ENCODE peak calls at places on chromosomes 4 and X, in six cellular contexts. K, T, W, D, H and U are unnamed samples.

GRCh38 chr4:7394681-7395451 is 39.9 kb downstream of the PSAPL1 start:
- DNase-seq in K (no peak), T (no peak), W (no peak), D (no peak), H (no peak), U (no peak)

GRCh38 chrX:15686818-15687685 is 22.4 kb upstream of the CLTRN start:
- DNase-seq in K (no peak), T (peak; percentile 49), W (peak; percentile 28), D (no peak), H (peak; percentile 65), U (peak; percentile 7)

GRCh38 chrX:133401539-133401938 is 13.8 kb downstream of the GPC4 start:
- DNase-seq in K (no peak), T (no peak), W (no peak), D (no peak), H (no peak), U (no peak)

GRCh38 chr4:184441461-184442392 is 32.6 kb downstream of the IRF2 start:
- DNase-seq in K (no peak), T (no peak), W (no peak), D (no peak), H (no peak), U (no peak)

GRCh38 chr4:38163216-38164006 is 203.2 kb downstream of the PTTG2 start:
- DNase-seq in K (no peak), T (no peak), W (no peak), D (no peak), H (peak; percentile 77), U (no peak)

GRCh38 chr4:70895405-70895804 is 6.8 kb upstream of the MOB1B start:
- DNase-seq in K (no peak), T (no peak), W (no peak), D (no peak), H (peak; percentile 15), U (no peak)

GRCh38 chr4:78336093-78336943 is 215.3 kb upstream of the ANXA3 start:
- DNase-seq in K (no peak), T (no peak), W (no peak), D (no peak), H (peak; percentile 12), U (no peak)

GRCh38 chr4:40586034-40586433 is 43.6 kb downstream of the RBM47 start:
- DNase-seq in K (no peak), T (no peak), W (no peak), D (no peak), H (no peak), U (no peak)

GRCh38 chr4:77310931-77311330 is 153.9 kb downstream of the CCNG2 start:
- DNase-seq in K (no peak), T (no peak), W (peak; percentile 11), D (no peak), H (no peak), U (no peak)

GRCh38 chrX:9842541-9842940 is 56.3 kb downstream of the SHROOM2 start:
- DNase-seq in K (no peak), T (no peak), W (no peak), D (no peak), H (no peak), U (no peak)

GRCh38 chr4:5758741-5759140 is 47.7 kb downstream of the EVC start:
- DNase-seq in K (peak; percentile 35), T (no peak), W (peak; percentile 98), D (no peak), H (peak; percentile 99), U (peak; percentile 83)

GRCh38 chrX:40083120-40083978 is 14.4 kb downstream of the BCOR start:
- DNase-seq in K (no peak), T (no peak), W (no peak), D (no peak), H (no peak), U (no peak)

GRCh38 chrX:108036298-108036973 is 8.4 kb upstream of the VSIG1 start:
- DNase-seq in K (no peak), T (no peak), W (no peak), D (no peak), H (peak; percentile 91), U (no peak)

GRCh38 chrX:20116575-20117240 is at the start of gene MAP7D2:
- DNase-seq in K (no peak), T (no peak), W (no peak), D (no peak), H (no peak), U (no peak)

GRCh38 chrX:65406532-65406931 is 128.1 kb downstream of the LAS1L start:
- DNase-seq in K (no peak), T (no peak), W (no peak), D (no peak), H (no peak), U (peak; percentile 3)

GRCh38 chr4:125104616-125105015 is 210.1 kb upstream of the FAT4 start:
- DNase-seq in K (no peak), T (no peak), W (no peak), D (no peak), H (peak; percentile 36), U (no peak)

GRCh38 chr4:107978716-107979451 is 10.8 kb upstream of the HADH start:
- DNase-seq in K (no peak), T (no peak), W (no peak), D (no peak), H (no peak), U (no peak)

GRCh38 chr4:48898733-48899431 is 7.7 kb downstream of the OCIAD2 start:
- DNase-seq in K (no peak), T (no peak), W (no peak), D (no peak), H (peak; percentile 61), U (no peak)

GRCh38 chr4:89952458-89952857 is 57.8 kb downstream of the MMRN1 start:
- DNase-seq in K (no peak), T (no peak), W (no peak), D (no peak), H (no peak), U (no peak)

GRCh38 chr4:173025131-173025530 is 143.5 kb upstream of the GALNT7 start:
- DNase-seq in K (no peak), T (no peak), W (peak; percentile 52), D (no peak), H (peak; percentile 89), U (peak; percentile 43)

GRCh38 chr4:57318694-57319093 is 208.5 kb upstream of the IGFBP7 start:
- DNase-seq in K (no peak), T (no peak), W (no peak), D (no peak), H (no peak), U (no peak)

GRCh38 chr4:40924096-40924792 is 174.5 kb downstream of the NSUN7 start:
- DNase-seq in K (peak; percentile 90), T (peak; percentile 29), W (no peak), D (peak; percentile 6), H (peak; percentile 69), U (no peak)

GRCh38 chr4:40334591-40335507 is at the start of gene CHRNA9:
- DNase-seq in K (no peak), T (no peak), W (no peak), D (no peak), H (no peak), U (no peak)

GRCh38 chr4:4810365-4810764 is 49.1 kb upstream of the MSX1 start:
- DNase-seq in K (no peak), T (no peak), W (no peak), D (no peak), H (no peak), U (no peak)

GRCh38 chrX:41722816-41723215 is 1.2 kb upstream of the GPR82 start:
- DNase-seq in K (no peak), T (no peak), W (no peak), D (no peak), H (peak; percentile 43), U (no peak)

GRCh38 chr4:174377613-174378012 is 93.9 kb downstream of the CEP44 start:
- DNase-seq in K (no peak), T (no peak), W (no peak), D (no peak), H (peak; percentile 13), U (no peak)

GRCh38 chr4:70815370-70815769 is 24.3 kb downstream of the GRSF1 start:
- DNase-seq in K (no peak), T (no peak), W (no peak), D (no peak), H (no peak), U (no peak)

GRCh38 chrX:666762-667161 is 36.2 kb downstream of the SHOX start:
- DNase-seq in K (no peak), T (no peak), W (no peak), D (no peak), H (no peak), U (no peak)

GRCh38 chrX:41823402-41823801 is 99.4 kb downstream of the GPR82 start:
- DNase-seq in K (no peak), T (no peak), W (no peak), D (no peak), H (peak; percentile 20), U (no peak)